ENCODE peak calls at places on chromosomes 16 and 17, in four cellular contexts. K, E, W and N are unnamed samples.

GRCh38 chr16:86733526-86734254 is 155.3 kb downstream of the FOXL1 start:
- DNase-seq in E (no peak), K (no peak), W (no peak), N (no peak)

GRCh38 chr17:16997514-16998429 is 25.9 kb upstream of the TNFRSF13B start:
- DNase-seq in K (no peak), W (no peak), E (no peak), N (no peak)

GRCh38 chr17:31595076-31595475 is 203.6 kb downstream of the RAB11FIP4 start:
- DNase-seq in W (no peak), K (no peak), E (no peak), N (no peak)

GRCh38 chr16:56207421-56207820 is 16.1 kb downstream of the GNAO1 start:
- DNase-seq in K (no peak), W (no peak), E (no peak), N (no peak)

GRCh38 chr17:52140601-52141000 is 17.9 kb downstream of the CA10 start:
- DNase-seq in K (no peak), E (no peak), W (no peak), N (no peak)

GRCh38 chr17:43813386-43813785 is 19.6 kb downstream of the MPP3 start:
- DNase-seq in K (no peak), W (no peak), E (no peak), N (no peak)

GRCh38 chr17:80605326-80606066 is 60.9 kb downstream of the RPTOR start:
- DNase-seq in E (no peak), W (no peak), K (no peak), N (peak)

GRCh38 chr16:65521685-65522338 is 399.9 kb upstream of the CDH11 start:
- DNase-seq in K (no peak), E (no peak), W (no peak), N (no peak)

GRCh38 chr16:68564367-68564985 is 25.4 kb downstream of the ZFP90 start:
- DNase-seq in E (no peak), W (no peak), K (no peak), N (peak)

GRCh38 chr17:80546267-80546666 is 1.6 kb downstream of the RPTOR start:
- DNase-seq in K (no peak), W (no peak), E (no peak), N (no peak)

GRCh38 chr17:12510535-12510934 is 155.2 kb upstream of the MYOCD start:
- DNase-seq in K (no peak), E (no peak), W (no peak), N (peak)

GRCh38 chr16:30637952-30638351 is 12.8 kb upstream of the PRR14 start:
- DNase-seq in W (no peak), K (peak), E (no peak), N (peak)

GRCh38 chr17:38727661-38728220 is 2.4 kb upstream of the CISD3 start:
- DNase-seq in W (peak), E (no peak), K (peak), N (no peak)

GRCh38 chr17:81815646-81815985 is 11.7 kb downstream of the GCGR start:
- DNase-seq in K (no peak), E (no peak), W (no peak), N (no peak)

GRCh38 chr17:39393732-39394131 is 7.7 kb downstream of the FBXL20 start:
- DNase-seq in W (no peak), E (no peak), K (no peak), N (no peak)

GRCh38 chr17:39755550-39756375 is 18.0 kb downstream of the GRB7 start:
- DNase-seq in W (peak), K (peak), E (no peak), N (no peak)

GRCh38 chr17:41812176-41813038 is at the start of gene FKBP10:
- DNase-seq in K (peak), W (no peak), E (peak), N (peak)

GRCh38 chr17:19304209-19304608 is 58.3 kb downstream of the B9D1 start:
- DNase-seq in W (no peak), E (no peak), K (no peak), N (peak)

GRCh38 chr17:78694805-78695531 is 87.1 kb downstream of the CYTH1 start:
- DNase-seq in E (no peak), K (no peak), W (no peak), N (no peak)

GRCh38 chr17:78696016-78696992 is 85.8 kb downstream of the CYTH1 start:
- DNase-seq in E (no peak), W (no peak), K (no peak), N (no peak)

GRCh38 chr17:78697846-78698343 is 84.2 kb downstream of the CYTH1 start:
- DNase-seq in E (no peak), K (no peak), W (no peak), N (no peak)

GRCh38 chr17:78693346-78694083 is 88.6 kb downstream of the CYTH1 start:
- DNase-seq in K (no peak), E (no peak), W (no peak), N (no peak)

DNA sequence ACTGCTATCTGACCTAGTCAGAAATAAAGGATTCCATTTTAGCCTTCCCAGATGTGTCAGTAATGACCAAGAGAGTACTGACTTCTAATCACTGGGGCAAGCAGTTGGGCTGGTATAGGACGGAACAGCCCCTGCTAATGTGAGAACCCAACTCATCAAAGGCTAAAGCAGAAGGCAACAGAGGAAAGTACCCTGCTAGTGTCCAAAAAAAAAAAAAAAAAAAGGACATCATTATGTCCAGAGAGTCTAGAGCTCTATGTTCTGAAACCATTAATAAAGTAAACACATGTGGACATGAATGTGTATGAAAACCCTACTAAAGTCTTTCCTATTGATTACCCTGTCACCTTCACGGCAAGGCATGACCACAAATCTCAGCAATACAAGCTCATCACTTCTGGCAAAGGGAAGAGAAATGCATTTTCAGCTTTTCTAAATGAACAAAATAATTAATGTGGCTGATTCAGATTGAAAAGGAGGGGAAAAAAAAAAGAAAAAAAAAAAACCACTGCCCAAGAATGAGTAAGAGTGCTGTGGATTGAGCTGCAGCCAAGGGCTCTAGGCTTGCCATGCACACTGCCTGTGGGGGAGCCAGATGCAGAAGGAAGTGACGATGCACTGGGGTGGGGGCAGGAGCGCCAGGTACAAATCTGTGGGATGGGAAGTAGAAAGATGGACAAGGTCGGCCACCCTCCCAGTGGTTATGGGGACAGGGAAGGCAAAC is 84.8 kb downstream of the CYTH1 start:
- DNase-seq in W (no peak), E (no peak), K (no peak), N (no peak)
- H3K4me3 ChIP-seq in W (no peak), E (no peak), K (no peak), N (no peak)

GRCh38 chr17:50911450-50911849 is 45.3 kb upstream of the TOB1 start:
- DNase-seq in W (no peak), E (no peak), K (no peak), N (no peak)

GRCh38 chr17:50909765-50910661 is 43.9 kb upstream of the TOB1 start:
- DNase-seq in K (peak), E (no peak), W (peak), N (no peak)

GRCh38 chr17:50908140-50908859 is 42.1 kb upstream of the TOB1 start:
- DNase-seq in E (no peak), K (no peak), W (no peak), N (no peak)

GRCh38 chr17:50906443-50906842 is 40.3 kb upstream of the TOB1 start:
- DNase-seq in W (no peak), K (no peak), E (no peak), N (no peak)

DNA sequence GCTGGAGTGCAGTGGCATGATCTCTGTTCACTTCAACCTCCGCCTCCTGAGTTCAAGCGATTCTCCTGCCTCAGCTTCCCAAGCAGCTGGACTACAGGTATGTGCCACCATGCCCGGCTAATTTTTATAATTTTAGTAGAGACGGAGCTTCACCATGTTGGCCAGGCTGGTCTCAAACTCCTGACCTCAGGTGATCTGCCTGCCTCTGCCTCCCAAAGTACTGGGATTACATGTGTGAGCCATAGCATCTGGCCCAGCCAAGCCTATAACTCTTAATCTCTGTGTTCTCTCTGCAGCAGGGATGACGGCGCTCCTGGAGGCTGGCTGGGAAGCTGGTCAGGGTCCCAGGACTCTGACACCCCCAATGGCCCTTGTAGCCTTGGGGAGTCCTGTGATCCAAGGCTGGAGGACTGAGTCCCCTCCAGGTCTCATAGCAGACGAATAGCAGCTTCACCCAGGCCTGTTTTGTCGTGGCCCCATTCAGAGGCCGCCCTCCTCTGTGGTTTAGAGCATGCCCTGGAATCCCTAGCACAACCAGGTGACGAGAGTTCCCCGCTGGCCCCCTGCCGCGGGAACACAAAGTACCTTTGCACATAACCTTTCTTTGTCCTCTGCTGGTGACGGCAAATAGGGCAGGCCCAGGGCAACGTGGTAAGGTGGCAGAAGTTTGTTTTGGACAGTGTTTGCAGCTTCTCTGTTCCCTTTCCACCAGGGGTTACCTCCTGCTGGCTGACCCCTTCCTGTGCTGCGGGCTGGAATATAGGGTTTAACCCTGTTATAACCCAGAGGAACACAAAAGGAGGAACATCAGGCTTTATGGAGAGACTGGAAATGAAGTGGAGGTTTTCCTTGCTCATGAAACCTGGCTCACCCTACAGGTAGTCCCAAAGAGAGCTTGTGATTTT is 43.0 kb upstream of the TOB1 start:
- DNase-seq in K (peak), E (no peak), W (peak), N (no peak)
- H3K4me3 ChIP-seq in K (no peak), E (no peak), W (peak), N (no peak)

GRCh38 chr17:58998871-58999270 is 107.8 kb downstream of the TRIM37 start:
- DNase-seq in K (no peak), E (no peak), W (no peak), N (no peak)
- H3K4me3 ChIP-seq in K (no peak), E (no peak), W (no peak), N (no peak)

GRCh38 chr16:80938035-80938927 is 68.4 kb downstream of the CMC2 start:
- DNase-seq in E (peak), W (no peak), K (no peak), N (peak)
- H3K4me3 ChIP-seq in E (no peak), W (no peak), K (no peak), N (no peak)

GRCh38 chr17:35312790-35313711 is 60.4 kb downstream of the SLFN11 start:
- DNase-seq in W (peak), E (no peak), K (peak), N (peak)
- H3K4me3 ChIP-seq in W (peak), E (peak), K (peak), N (no peak)

GRCh38 chr16:84815446-84815845 is 4.3 kb upstream of the CRISPLD2 start:
- DNase-seq in W (no peak), K (no peak), E (no peak), N (no peak)
- H3K4me3 ChIP-seq in W (no peak), K (no peak), E (no peak), N (no peak)

DNA sequence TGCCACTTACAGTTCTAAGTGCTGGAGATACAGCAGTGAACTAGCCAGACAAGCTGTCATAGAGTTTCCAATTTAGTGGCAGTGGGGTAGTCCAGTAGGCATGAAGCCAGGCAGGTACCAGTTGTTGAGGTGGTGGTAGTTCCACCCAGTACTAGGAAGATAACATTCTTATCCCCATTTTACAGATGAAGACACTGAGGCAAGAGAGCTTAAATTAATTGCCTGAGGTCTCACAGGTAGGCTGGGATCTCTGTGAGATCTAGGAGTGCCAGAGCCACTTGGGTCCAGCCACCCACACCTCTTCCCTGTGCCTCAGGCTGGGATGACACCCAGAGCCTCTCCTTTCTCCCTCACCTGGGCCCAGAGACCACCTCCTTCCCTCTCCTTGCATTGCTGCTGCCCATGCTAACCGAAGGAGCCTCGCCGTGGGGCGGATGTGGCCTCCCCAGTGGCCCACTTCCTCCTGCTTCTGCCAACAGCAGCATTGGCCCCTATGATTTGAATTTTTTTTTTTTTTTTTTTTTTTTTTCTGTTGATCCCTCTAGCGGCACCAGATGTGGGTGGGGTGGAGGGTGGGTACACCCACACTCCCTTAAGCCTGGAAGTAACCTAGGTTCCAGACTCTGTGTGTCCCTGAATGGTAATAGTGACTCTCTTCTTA is 114.0 kb downstream of the PRKCB start:
- DNase-seq in W (peak), K (peak), E (no peak), N (no peak)
- H3K4me3 ChIP-seq in W (no peak), K (peak), E (no peak), N (no peak)